ENCODE peak calls at places on chromosomes 11 and 22, in eight cellular contexts. S, F, O, A, N, L, Q and V are unnamed samples.

GRCh38 chr11:9574806-9575530 is 1.5 kb downstream of the WEE1 start:
- DNase-seq in S (peak), F (peak), O (no peak), A (no peak), N (no peak), L (peak), Q (no peak), V (peak)

GRCh38 chr11:121591405-121592033 is 138.8 kb upstream of the SORL1-AS1 start:
- DNase-seq in S (peak), F (peak), O (no peak), A (peak), N (peak), L (peak), Q (peak), V (peak)

GRCh38 chr11:75557649-75558494 is 4.2 kb upstream of the SERPINH1 start:
- DNase-seq in S (no peak), F (no peak), O (peak), A (no peak), N (no peak), L (peak), Q (no peak), V (no peak)

GRCh38 chr11:77346906-77347603 is 45.6 kb upstream of the GDPD4 start:
- DNase-seq in S (no peak), F (no peak), O (no peak), A (no peak), N (no peak), L (peak), Q (no peak), V (no peak)

GRCh38 chr11:86608251-86608799 is 64.1 kb downstream of the ME3 start:
- DNase-seq in S (peak), F (peak), O (peak), A (peak), N (no peak), L (peak), Q (no peak), V (peak)

GRCh38 chr22:41946360-41947180 is at the start of gene CENPM:
- DNase-seq in S (peak), F (peak), O (peak), A (peak), N (peak), L (peak), Q (peak), V (peak)

GRCh38 chr11:14519692-14520085 is 497 bp downstream of the PSMA1 start:
- DNase-seq in S (no peak), F (no peak), O (no peak), A (no peak), N (no peak), L (no peak), Q (no peak), V (no peak)

GRCh38 chr22:50473088-50473487 is 1.7 kb downstream of the SBF1 start:
- DNase-seq in S (peak), F (peak), O (no peak), A (no peak), N (peak), L (no peak), Q (no peak), V (no peak)

GRCh38 chr22:40462195-40462988 is 92.0 kb downstream of the SGSM3 start:
- DNase-seq in S (no peak), F (no peak), O (no peak), A (no peak), N (no peak), L (no peak), Q (no peak), V (no peak)

GRCh38 chr22:45376703-45377102 is 36.7 kb downstream of the SMC1B start:
- DNase-seq in S (no peak), F (no peak), O (no peak), A (no peak), N (no peak), L (peak), Q (no peak), V (peak)

GRCh38 chr11:14454861-14455632 is 44.6 kb downstream of the COPB1 start:
- DNase-seq in S (no peak), F (peak), O (no peak), A (no peak), N (no peak), L (peak), Q (no peak), V (no peak)

GRCh38 chr11:114219559-114220349 is 76.4 kb upstream of the NNMT start:
- DNase-seq in S (no peak), F (peak), O (no peak), A (no peak), N (no peak), L (peak), Q (no peak), V (no peak)

GRCh38 chr11:4025248-4025956 is 69.2 kb upstream of the RRM1 start:
- DNase-seq in S (no peak), F (no peak), O (no peak), A (no peak), N (no peak), L (peak), Q (no peak), V (no peak)

GRCh38 chr22:45064313-45065268 is 54.8 kb upstream of the PHF21B start:
- DNase-seq in S (no peak), F (no peak), O (no peak), A (no peak), N (no peak), L (peak), Q (no peak), V (no peak)

GRCh38 chr11:103326070-103326794 is 217.0 kb downstream of the DYNC2H1 start:
- DNase-seq in S (peak), F (peak), O (peak), A (no peak), N (peak), L (peak), Q (no peak), V (no peak)

GRCh38 chr11:27204527-27204926 is 158.5 kb downstream of the CCDC34 start:
- DNase-seq in S (no peak), F (no peak), O (no peak), A (no peak), N (no peak), L (peak), Q (no peak), V (no peak)

GRCh38 chr11:15119352-15119751 is 4.6 kb downstream of the INSC start:
- DNase-seq in S (no peak), F (no peak), O (no peak), A (no peak), N (no peak), L (no peak), Q (no peak), V (no peak)

GRCh38 chr11:35550374-35551036 is 25.1 kb upstream of the PAMR1 start:
- DNase-seq in S (no peak), F (no peak), O (no peak), A (no peak), N (no peak), L (no peak), Q (no peak), V (no peak)